ENCODE peak calls at places on chromosomes 12 and 14, in ten cellular contexts. One of them, this sample, is unnamed. For H3K4me1, the result is how much of the 10 kb centered on the place peaks cover.

GRCh38 chr12:80937391-80938238 is at the start of gene LIN7A:
- DNase-seq in sigmoid colon: peak
- DNase-seq in Panc1: no peak
- DNase-seq in endothelial cell of umbilical vein: peak
- DNase-seq in HCT116: no peak
- DNase-seq in SK-N-SH: peak
- DNase-seq in transverse colon: peak
- DNase-seq in spleen: peak
- DNase-seq in HepG2: peak
- DNase-seq in GM23338: peak
- DNase-seq in this sample: peak

GRCh38 chr14:94331462-94331861 is 8.3 kb upstream of the SERPINA6 start:
- DNase-seq in sigmoid colon: no peak
- DNase-seq in Panc1: no peak
- DNase-seq in endothelial cell of umbilical vein: no peak
- DNase-seq in HCT116: no peak
- DNase-seq in SK-N-SH: no peak
- DNase-seq in transverse colon: no peak
- DNase-seq in spleen: no peak
- DNase-seq in HepG2: no peak
- DNase-seq in GM23338: no peak
- DNase-seq in this sample: no peak

GRCh38 chr12:53844989-53845836 is 93.4 kb upstream of the HOXC13 start:
- DNase-seq in sigmoid colon: no peak
- DNase-seq in Panc1: no peak
- DNase-seq in endothelial cell of umbilical vein: no peak
- DNase-seq in HCT116: no peak
- DNase-seq in SK-N-SH: no peak
- DNase-seq in transverse colon: no peak
- DNase-seq in spleen: no peak
- DNase-seq in HepG2: no peak
- DNase-seq in GM23338: peak
- DNase-seq in this sample: no peak

GRCh38 chr12:71686658-71687025 is 760 bp downstream of the TMEM19 start:
- DNase-seq in sigmoid colon: no peak
- DNase-seq in Panc1: no peak
- DNase-seq in endothelial cell of umbilical vein: no peak
- DNase-seq in HCT116: no peak
- DNase-seq in SK-N-SH: no peak
- DNase-seq in transverse colon: no peak
- DNase-seq in spleen: no peak
- DNase-seq in HepG2: no peak
- DNase-seq in GM23338: no peak
- DNase-seq in this sample: no peak

GRCh38 chr12:130744274-130744673 is 28.2 kb upstream of the RIMBP2 start:
- DNase-seq in sigmoid colon: peak
- DNase-seq in Panc1: no peak
- DNase-seq in endothelial cell of umbilical vein: no peak
- DNase-seq in HCT116: no peak
- DNase-seq in SK-N-SH: no peak
- DNase-seq in transverse colon: no peak
- DNase-seq in spleen: no peak
- DNase-seq in HepG2: no peak
- DNase-seq in GM23338: no peak
- DNase-seq in this sample: no peak

GRCh38 chr14:96037891-96038557 is 1.1 kb upstream of the C14orf132 start:
- DNase-seq in sigmoid colon: peak
- DNase-seq in Panc1: no peak
- DNase-seq in endothelial cell of umbilical vein: no peak
- DNase-seq in HCT116: peak
- DNase-seq in SK-N-SH: peak
- DNase-seq in transverse colon: peak
- DNase-seq in spleen: no peak
- DNase-seq in HepG2: no peak
- DNase-seq in GM23338: peak
- DNase-seq in this sample: peak

GRCh38 chr12:52127683-52128450 is 48.4 kb downstream of the SMIM41 start:
- DNase-seq in sigmoid colon: no peak
- DNase-seq in Panc1: no peak
- DNase-seq in endothelial cell of umbilical vein: peak
- DNase-seq in HCT116: no peak
- DNase-seq in SK-N-SH: peak
- DNase-seq in transverse colon: no peak
- DNase-seq in spleen: no peak
- DNase-seq in HepG2: no peak
- DNase-seq in GM23338: no peak
- DNase-seq in this sample: no peak

GRCh38 chr14:104970231-104971068 is 7.7 kb downstream of the AHNAK2 start:
- DNase-seq in sigmoid colon: peak
- DNase-seq in Panc1: no peak
- DNase-seq in endothelial cell of umbilical vein: peak
- DNase-seq in HCT116: peak
- DNase-seq in SK-N-SH: no peak
- DNase-seq in transverse colon: peak
- DNase-seq in spleen: peak
- DNase-seq in HepG2: no peak
- DNase-seq in GM23338: peak
- DNase-seq in this sample: peak

GRCh38 chr12:96401061-96401871 is 1.0 kb upstream of the CDK17 start:
- DNase-seq in sigmoid colon: no peak
- DNase-seq in Panc1: no peak
- DNase-seq in endothelial cell of umbilical vein: peak
- DNase-seq in HCT116: peak
- DNase-seq in SK-N-SH: peak
- DNase-seq in transverse colon: peak
- DNase-seq in spleen: no peak
- DNase-seq in HepG2: peak
- DNase-seq in GM23338: peak
- DNase-seq in this sample: no peak

GRCh38 chr14:76917158-76917596 is 91.0 kb downstream of the LRRC74A start:
- DNase-seq in sigmoid colon: peak
- DNase-seq in Panc1: no peak
- DNase-seq in endothelial cell of umbilical vein: peak
- DNase-seq in HCT116: peak
- DNase-seq in SK-N-SH: peak
- DNase-seq in transverse colon: peak
- DNase-seq in spleen: no peak
- DNase-seq in HepG2: peak
- DNase-seq in GM23338: peak
- DNase-seq in this sample: peak

GRCh38 chr12:50401383-50402155 is 884 bp downstream of the LARP4 start:
- DNase-seq in sigmoid colon: peak
- DNase-seq in Panc1: no peak
- DNase-seq in endothelial cell of umbilical vein: peak
- DNase-seq in HCT116: no peak
- DNase-seq in SK-N-SH: no peak
- DNase-seq in transverse colon: peak
- DNase-seq in spleen: no peak
- DNase-seq in HepG2: no peak
- DNase-seq in GM23338: peak
- DNase-seq in this sample: no peak

GRCh38 chr12:13144266-13144828 is 40.9 kb upstream of the GSG1 start:
- DNase-seq in sigmoid colon: no peak
- DNase-seq in Panc1: no peak
- DNase-seq in endothelial cell of umbilical vein: peak
- DNase-seq in HCT116: no peak
- DNase-seq in SK-N-SH: no peak
- DNase-seq in transverse colon: no peak
- DNase-seq in spleen: no peak
- DNase-seq in HepG2: no peak
- DNase-seq in GM23338: no peak
- DNase-seq in this sample: no peak

GRCh38 chr12:81863406-81863805 is 104.3 kb upstream of the PPFIA2 start:
- DNase-seq in sigmoid colon: no peak
- DNase-seq in Panc1: no peak
- DNase-seq in endothelial cell of umbilical vein: no peak
- DNase-seq in HCT116: no peak
- DNase-seq in SK-N-SH: no peak
- DNase-seq in transverse colon: no peak
- DNase-seq in spleen: no peak
- DNase-seq in HepG2: no peak
- DNase-seq in GM23338: peak
- DNase-seq in this sample: no peak

GRCh38 chr14:68254669-68255527 is 435.3 kb downstream of the RAD51B start:
- DNase-seq in sigmoid colon: no peak
- DNase-seq in Panc1: no peak
- DNase-seq in endothelial cell of umbilical vein: no peak
- DNase-seq in HCT116: no peak
- DNase-seq in SK-N-SH: no peak
- DNase-seq in transverse colon: no peak
- DNase-seq in spleen: no peak
- DNase-seq in HepG2: peak
- DNase-seq in GM23338: no peak
- DNase-seq in this sample: no peak
- H3K4me1 ChIP-seq in sigmoid colon: half or more
- H3K4me1 ChIP-seq in Panc1: under half
- H3K4me1 ChIP-seq in endothelial cell of umbilical vein: under half
- H3K4me1 ChIP-seq in HCT116: half or more
- H3K4me1 ChIP-seq in SK-N-SH: under half
- H3K4me1 ChIP-seq in transverse colon: under half
- H3K4me1 ChIP-seq in spleen: under half
- H3K4me1 ChIP-seq in HepG2: half or more
- H3K4me1 ChIP-seq in GM23338: half or more
- H3K4me1 ChIP-seq in this sample: half or more

DNA sequence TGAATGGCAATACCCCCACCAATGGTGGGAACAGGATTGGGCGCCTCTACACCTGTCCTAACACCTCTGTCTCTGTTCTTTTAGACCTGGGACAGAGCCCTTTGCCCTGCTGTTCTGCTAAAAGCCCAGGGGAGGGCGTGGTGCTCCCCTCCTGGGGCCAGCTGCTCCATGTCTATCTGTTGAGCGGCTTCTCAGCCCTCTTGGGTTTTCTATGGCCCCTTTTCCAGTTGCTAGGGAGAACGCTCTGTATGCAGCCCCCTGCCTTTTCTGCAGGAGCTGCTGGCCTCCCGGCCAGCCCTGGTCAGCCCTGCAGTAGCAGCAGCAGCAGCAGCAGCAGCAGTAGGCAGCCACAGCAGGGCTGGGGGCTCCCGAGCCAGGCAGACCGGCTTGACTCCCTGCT is 1.2 kb downstream of the RTL1 start:
- DNase-seq in sigmoid colon: peak
- DNase-seq in Panc1: no peak
- DNase-seq in endothelial cell of umbilical vein: no peak
- DNase-seq in HCT116: peak
- DNase-seq in SK-N-SH: peak
- DNase-seq in transverse colon: no peak
- DNase-seq in spleen: peak
- DNase-seq in HepG2: peak
- DNase-seq in GM23338: peak
- DNase-seq in this sample: no peak
- TF ChIP-seq POLR2AphosphoS5 in sigmoid colon: no peak
- TF ChIP-seq POLR2AphosphoS5 in Panc1: no peak
- TF ChIP-seq POLR2AphosphoS5 in endothelial cell of umbilical vein: no peak
- TF ChIP-seq POLR2AphosphoS5 in HCT116: no peak
- TF ChIP-seq POLR2AphosphoS5 in SK-N-SH: no peak
- TF ChIP-seq POLR2AphosphoS5 in transverse colon: no peak
- TF ChIP-seq POLR2AphosphoS5 in spleen: no peak
- TF ChIP-seq POLR2AphosphoS5 in HepG2: no peak
- TF ChIP-seq POLR2AphosphoS5 in GM23338: no peak
- TF ChIP-seq POLR2AphosphoS5 in this sample: no peak

GRCh38 chr14:46582826-46583225 is 68.8 kb downstream of the RPL10L start:
- DNase-seq in sigmoid colon: no peak
- DNase-seq in Panc1: no peak
- DNase-seq in endothelial cell of umbilical vein: no peak
- DNase-seq in HCT116: no peak
- DNase-seq in SK-N-SH: no peak
- DNase-seq in transverse colon: no peak
- DNase-seq in spleen: no peak
- DNase-seq in HepG2: no peak
- DNase-seq in GM23338: no peak
- DNase-seq in this sample: no peak

DNA sequence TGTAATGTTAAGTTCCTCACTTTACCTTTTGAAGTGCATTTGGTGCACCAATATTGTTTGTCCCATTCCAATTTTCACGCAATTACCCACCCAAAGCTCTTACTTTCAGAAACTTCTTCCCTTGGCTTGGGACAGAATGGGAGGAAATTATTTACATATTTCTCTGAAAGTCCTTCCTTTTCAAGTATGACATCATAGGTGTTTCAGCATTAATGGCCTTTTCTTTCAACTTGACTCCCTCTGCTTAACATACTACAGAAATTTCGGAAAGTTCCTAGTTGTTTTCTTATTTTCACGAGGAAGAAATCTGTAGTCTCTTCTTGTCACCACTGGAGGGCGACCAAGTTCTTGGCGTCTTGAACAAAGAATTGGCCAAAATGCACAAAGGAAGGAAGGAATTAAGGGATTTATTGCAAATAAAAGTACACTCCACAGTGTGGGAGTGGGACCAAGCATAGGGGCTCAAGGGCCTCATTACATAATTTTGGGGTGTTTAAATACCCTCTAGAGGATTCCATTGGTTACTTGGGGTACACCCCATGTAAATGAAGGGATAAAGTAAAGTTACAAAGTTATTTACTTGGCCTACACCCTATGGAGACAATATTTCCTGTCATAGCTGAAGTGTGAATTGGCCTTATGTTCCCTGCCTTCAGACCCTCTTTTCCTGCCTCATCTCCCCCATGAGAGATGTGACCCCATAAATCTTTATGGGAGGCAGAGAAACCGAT is 70.5 kb downstream of the RPL10L start:
- DNase-seq in sigmoid colon: no peak
- DNase-seq in Panc1: no peak
- DNase-seq in endothelial cell of umbilical vein: peak
- DNase-seq in HCT116: peak
- DNase-seq in SK-N-SH: peak
- DNase-seq in transverse colon: peak
- DNase-seq in spleen: no peak
- DNase-seq in HepG2: peak
- DNase-seq in GM23338: peak
- DNase-seq in this sample: no peak
- TF ChIP-seq CTCF in sigmoid colon: peak
- TF ChIP-seq CTCF in Panc1: peak
- TF ChIP-seq CTCF in endothelial cell of umbilical vein: peak
- TF ChIP-seq CTCF in HCT116: peak
- TF ChIP-seq CTCF in SK-N-SH: peak
- TF ChIP-seq CTCF in transverse colon: peak
- TF ChIP-seq CTCF in spleen: no peak
- TF ChIP-seq CTCF in HepG2: peak
- TF ChIP-seq CTCF in GM23338: peak
- TF ChIP-seq CTCF in this sample: peak

DNA sequence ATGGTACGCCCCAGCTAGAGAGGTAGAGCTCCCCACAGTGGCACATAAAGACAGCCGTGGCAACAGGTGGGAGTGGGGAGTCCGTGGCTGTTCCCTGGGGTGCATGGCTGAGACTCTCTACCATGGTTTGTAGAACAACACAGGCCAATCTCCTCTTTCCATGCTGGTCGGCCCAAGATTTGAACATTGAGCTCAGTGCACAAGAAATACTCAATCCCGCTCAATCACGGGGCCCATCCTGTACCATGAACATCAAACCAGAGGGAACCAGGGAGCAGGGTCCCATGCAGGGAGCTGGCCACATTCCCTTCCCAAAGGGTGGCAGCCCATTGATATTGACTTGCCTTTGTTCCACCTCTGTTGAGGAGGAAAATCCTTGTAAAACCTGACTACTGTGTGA is 353.1 kb downstream of the DPF3 start:
- DNase-seq in sigmoid colon: no peak
- DNase-seq in Panc1: no peak
- DNase-seq in endothelial cell of umbilical vein: no peak
- DNase-seq in HCT116: no peak
- DNase-seq in SK-N-SH: no peak
- DNase-seq in transverse colon: no peak
- DNase-seq in spleen: no peak
- DNase-seq in HepG2: no peak
- DNase-seq in GM23338: no peak
- DNase-seq in this sample: no peak
- H3K4me1 ChIP-seq in sigmoid colon: under half
- H3K4me1 ChIP-seq in Panc1: under half
- H3K4me1 ChIP-seq in endothelial cell of umbilical vein: under half
- H3K4me1 ChIP-seq in HCT116: under half
- H3K4me1 ChIP-seq in SK-N-SH: under half
- H3K4me1 ChIP-seq in transverse colon: under half
- H3K4me1 ChIP-seq in spleen: under half
- H3K4me1 ChIP-seq in HepG2: under half
- H3K4me1 ChIP-seq in GM23338: under half
- H3K4me1 ChIP-seq in this sample: under half